ENCODE peak calls at places on chromosome 6, in four cellular contexts. One of them, this sample, is unnamed.
A peak's percentile ranks its signal among the peaks of the same experiment; 100 is the strongest.

GRCh38 chr6:118709859-118710350 is 58.5 kb upstream of the CEP85L start:
- DNase-seq in heart right ventricle: no peak
- DNase-seq in colonic mucosa: peak; percentile 26
- DNase-seq in astrocyte: peak; percentile 93
- DNase-seq in this sample: peak; percentile 48

GRCh38 chr6:105243487-105243886 is 63.7 kb upstream of the POPDC3 start:
- DNase-seq in heart right ventricle: no peak
- DNase-seq in colonic mucosa: no peak
- DNase-seq in astrocyte: no peak
- DNase-seq in this sample: no peak

GRCh38 chr6:41536884-41537347 is 9.3 kb upstream of the FOXP4 start:
- DNase-seq in heart right ventricle: peak; percentile 34
- DNase-seq in colonic mucosa: peak; percentile 90
- DNase-seq in astrocyte: no peak
- DNase-seq in this sample: peak; percentile 47

GRCh38 chr6:55916188-55916587 is 40.8 kb upstream of the BMP5 start:
- DNase-seq in heart right ventricle: no peak
- DNase-seq in colonic mucosa: no peak
- DNase-seq in astrocyte: peak; percentile 66
- DNase-seq in this sample: no peak

GRCh38 chr6:46507426-46507825 is 16.2 kb upstream of the RCAN2 start:
- DNase-seq in heart right ventricle: no peak
- DNase-seq in colonic mucosa: no peak
- DNase-seq in astrocyte: no peak
- DNase-seq in this sample: no peak

GRCh38 chr6:37987008-37987407 is 167.5 kb downstream of the ZFAND3 start:
- DNase-seq in heart right ventricle: no peak
- DNase-seq in colonic mucosa: no peak
- DNase-seq in astrocyte: peak; percentile 61
- DNase-seq in this sample: no peak

GRCh38 chr6:168281826-168282225 is 37.8 kb downstream of the DACT2 start:
- DNase-seq in heart right ventricle: no peak
- DNase-seq in colonic mucosa: no peak
- DNase-seq in astrocyte: no peak
- DNase-seq in this sample: no peak

GRCh38 chr6:151512481-151512880 is 18.7 kb downstream of the CCDC170 start:
- DNase-seq in heart right ventricle: no peak
- DNase-seq in colonic mucosa: no peak
- DNase-seq in astrocyte: no peak
- DNase-seq in this sample: no peak

GRCh38 chr6:21678990-21679389 is 85.4 kb downstream of the SOX4 start:
- DNase-seq in heart right ventricle: no peak
- DNase-seq in colonic mucosa: no peak
- DNase-seq in astrocyte: peak; percentile 93
- DNase-seq in this sample: no peak

GRCh38 chr6:121748376-121748775 is 312.9 kb downstream of the GJA1 start:
- DNase-seq in heart right ventricle: no peak
- DNase-seq in colonic mucosa: no peak
- DNase-seq in astrocyte: peak; percentile 90
- DNase-seq in this sample: peak; percentile 47

GRCh38 chr6:76779068-76779467 is 684.2 kb downstream of the HTR1B start:
- DNase-seq in heart right ventricle: no peak
- DNase-seq in colonic mucosa: no peak
- DNase-seq in astrocyte: no peak
- DNase-seq in this sample: no peak

GRCh38 chr6:38283734-38284362 is 355.9 kb downstream of the BTBD9 start:
- DNase-seq in heart right ventricle: no peak
- DNase-seq in colonic mucosa: no peak
- DNase-seq in astrocyte: no peak
- DNase-seq in this sample: peak; percentile 59

GRCh38 chr6:97049254-97050004 is 124.9 kb downstream of the KLHL32 start:
- DNase-seq in heart right ventricle: no peak
- DNase-seq in colonic mucosa: no peak
- DNase-seq in astrocyte: no peak
- DNase-seq in this sample: peak; percentile 22

GRCh38 chr6:14910692-14911547 is 334.9 kb upstream of the JARID2 start:
- DNase-seq in heart right ventricle: no peak
- DNase-seq in colonic mucosa: no peak
- DNase-seq in astrocyte: no peak
- DNase-seq in this sample: no peak

GRCh38 chr6:107077710-107078109 is 37.6 kb downstream of the BEND3 start:
- DNase-seq in heart right ventricle: no peak
- DNase-seq in colonic mucosa: no peak
- DNase-seq in astrocyte: no peak
- DNase-seq in this sample: no peak

GRCh38 chr6:1524040-1524480 is 85.7 kb upstream of the FOXC1 start:
- DNase-seq in heart right ventricle: peak; percentile 85
- DNase-seq in colonic mucosa: peak; percentile 80
- DNase-seq in astrocyte: peak; percentile 20
- DNase-seq in this sample: no peak

GRCh38 chr6:117168296-117169059 is 96.9 kb upstream of the VGLL2 start:
- DNase-seq in heart right ventricle: no peak
- DNase-seq in colonic mucosa: no peak
- DNase-seq in astrocyte: no peak
- DNase-seq in this sample: no peak

GRCh38 chr6:74991573-74992332 is 214.1 kb downstream of the COL12A1 start:
- DNase-seq in heart right ventricle: no peak
- DNase-seq in colonic mucosa: no peak
- DNase-seq in astrocyte: peak; percentile 88
- DNase-seq in this sample: peak; percentile 92
- TF ChIP-seq CTCF in heart right ventricle: peak; percentile 29
- TF ChIP-seq CTCF in colonic mucosa: no peak
- TF ChIP-seq CTCF in astrocyte: no peak
- TF ChIP-seq CTCF in this sample: peak; percentile 62

DNA sequence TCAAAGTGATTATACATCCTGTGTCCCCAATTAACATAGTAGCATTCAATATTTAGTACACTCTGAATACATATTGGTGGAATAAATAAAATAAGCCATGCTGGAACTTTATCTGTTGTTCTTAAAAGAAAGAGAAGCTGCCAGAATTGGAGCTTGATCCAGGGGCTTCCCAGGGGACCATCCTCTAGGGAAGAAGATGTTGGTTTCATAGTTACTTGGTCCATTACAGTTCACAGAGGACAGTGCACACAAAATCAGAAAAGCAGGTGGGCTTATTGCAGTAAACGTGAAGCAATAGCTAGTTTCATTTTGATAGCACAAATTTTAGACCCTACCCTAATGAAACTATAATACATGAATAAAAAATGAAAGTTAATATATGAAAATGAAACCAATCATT is 227.2 kb upstream of the MARCKS start:
- DNase-seq in heart right ventricle: no peak
- DNase-seq in colonic mucosa: no peak
- DNase-seq in astrocyte: no peak
- DNase-seq in this sample: no peak
- H3K27ac ChIP-seq in heart right ventricle: no peak overlapping the region
- H3K27ac ChIP-seq in colonic mucosa: no peak overlapping the region
- H3K27ac ChIP-seq in astrocyte: no peak overlapping the region
- H3K27ac ChIP-seq in this sample: peak overlapping the region; percentile 30

DNA sequence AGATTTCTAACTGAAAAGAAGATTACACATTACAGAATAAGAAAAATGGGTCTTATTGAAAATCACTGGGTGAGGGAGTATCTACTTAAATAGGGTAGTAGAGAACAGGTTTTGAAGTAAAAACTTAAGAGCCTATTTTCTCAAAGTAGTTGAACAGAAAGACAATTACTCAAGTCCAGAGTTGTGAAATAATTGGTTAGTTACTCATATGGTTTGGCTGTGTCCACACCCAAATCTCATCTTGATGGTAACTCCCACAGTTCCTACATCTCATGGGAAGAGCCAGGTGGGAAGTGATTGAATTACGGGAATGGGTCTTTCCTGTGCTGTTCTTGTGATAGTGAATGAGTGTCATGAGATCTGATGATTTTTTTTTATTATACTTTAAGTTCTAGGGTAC is 1035.3 kb upstream of the GJE1 start:
- DNase-seq in heart right ventricle: no peak
- DNase-seq in colonic mucosa: no peak
- DNase-seq in astrocyte: no peak
- DNase-seq in this sample: no peak
- H3K4me1 ChIP-seq in heart right ventricle: no peaks in the 10 kb centered on the region
- H3K4me1 ChIP-seq in colonic mucosa: no peaks in the 10 kb centered on the region
- H3K4me1 ChIP-seq in astrocyte: no peaks in the 10 kb centered on the region
- H3K4me1 ChIP-seq in this sample: peaks cover 2% of the 10 kb centered on the region

GRCh38 chr6:169424149-169424804 is 170.6 kb upstream of the THBS2 start:
- DNase-seq in heart right ventricle: no peak
- DNase-seq in colonic mucosa: no peak
- DNase-seq in astrocyte: no peak
- DNase-seq in this sample: no peak

GRCh38 chr6:169424821-169425240 is 171.2 kb upstream of the THBS2 start:
- DNase-seq in heart right ventricle: no peak
- DNase-seq in colonic mucosa: no peak
- DNase-seq in astrocyte: no peak
- DNase-seq in this sample: no peak

GRCh38 chr6:169417101-169417500 is 163.5 kb upstream of the THBS2 start:
- DNase-seq in heart right ventricle: no peak
- DNase-seq in colonic mucosa: no peak
- DNase-seq in astrocyte: no peak
- DNase-seq in this sample: no peak

GRCh38 chr6:169421890-169422289 is 168.2 kb upstream of the THBS2 start:
- DNase-seq in heart right ventricle: no peak
- DNase-seq in colonic mucosa: no peak
- DNase-seq in astrocyte: no peak
- DNase-seq in this sample: no peak

GRCh38 chr6:169420912-169421543 is 167.4 kb upstream of the THBS2 start:
- DNase-seq in heart right ventricle: no peak
- DNase-seq in colonic mucosa: no peak
- DNase-seq in astrocyte: no peak
- DNase-seq in this sample: no peak
- TF ChIP-seq CTCF in heart right ventricle: peak; percentile 49
- TF ChIP-seq CTCF in colonic mucosa: peak; percentile 44
- TF ChIP-seq CTCF in astrocyte: peak; percentile 12
- TF ChIP-seq CTCF in this sample: no peak

DNA sequence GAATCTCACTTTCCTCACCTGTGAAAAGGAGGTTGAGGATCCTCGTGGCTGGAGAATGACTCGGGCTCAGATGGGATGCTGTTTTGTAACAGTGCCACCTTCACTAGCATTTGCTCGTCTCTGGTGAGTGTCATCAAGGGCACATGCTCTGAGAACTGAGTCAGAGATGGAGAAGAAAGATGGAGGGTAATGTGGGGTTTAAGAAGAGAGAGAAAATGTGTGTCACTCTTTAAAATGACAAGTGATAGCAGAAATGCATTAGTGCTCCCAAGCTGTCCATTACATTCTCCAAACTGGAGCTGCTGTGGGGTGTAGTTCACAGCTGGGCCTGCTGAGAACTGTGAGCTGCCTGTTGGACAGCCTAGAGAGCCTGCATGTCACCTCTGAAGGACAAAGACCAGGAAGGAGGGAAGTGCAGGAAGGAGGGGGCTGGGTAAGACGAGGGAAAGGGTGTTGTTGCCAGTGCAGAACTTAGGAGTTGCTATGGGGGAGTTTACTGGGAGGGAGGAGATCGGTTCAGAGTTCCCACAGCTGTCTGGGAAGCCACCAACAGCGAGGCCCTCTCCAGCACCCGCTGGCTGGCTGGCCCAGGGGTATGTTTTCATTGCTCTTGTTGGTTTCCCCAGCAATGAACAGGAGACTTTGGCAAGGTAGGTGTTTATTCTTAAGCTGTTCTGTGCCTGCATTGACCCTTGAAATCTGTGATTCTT is 19.8 kb downstream of the GMPR start:
- DNase-seq in heart right ventricle: peak; percentile 41
- DNase-seq in colonic mucosa: no peak
- DNase-seq in astrocyte: no peak
- DNase-seq in this sample: peak; percentile 50
- H3K27ac ChIP-seq in heart right ventricle: peak overlapping the region; percentile 19
- H3K27ac ChIP-seq in colonic mucosa: no peak overlapping the region
- H3K27ac ChIP-seq in astrocyte: no peak overlapping the region
- H3K27ac ChIP-seq in this sample: no peak overlapping the region

GRCh38 chr6:157569543-157569942 is 188.6 kb downstream of the ZDHHC14 start:
- DNase-seq in heart right ventricle: no peak
- DNase-seq in colonic mucosa: no peak
- DNase-seq in astrocyte: no peak
- DNase-seq in this sample: no peak
- H3K4me1 ChIP-seq in heart right ventricle: peaks cover 4% of the 10 kb centered on the region
- H3K4me1 ChIP-seq in colonic mucosa: no peaks in the 10 kb centered on the region
- H3K4me1 ChIP-seq in astrocyte: no peaks in the 10 kb centered on the region
- H3K4me1 ChIP-seq in this sample: no peaks in the 10 kb centered on the region